ENCODE peak calls at places on chromosomes 4 and X, in six cellular contexts. One of them, this sample, is unnamed.

GRCh38 chr4:78612398-78613005 is 60.9 kb downstream of the ANXA3 start:
- DNase-seq in WTC11: no peak
- DNase-seq in AG09309: no peak
- DNase-seq in coronary artery: no peak
- DNase-seq in progenitor cell of endocrine pancreas: no peak
- DNase-seq in foreskin keratinocyte: no peak
- DNase-seq in this sample: no peak

GRCh38 chrX:150546711-150547153 is 21.7 kb upstream of the MTM1 start:
- DNase-seq in WTC11: no peak
- DNase-seq in AG09309: no peak
- DNase-seq in progenitor cell of endocrine pancreas: no peak
- DNase-seq in foreskin keratinocyte: no peak
- DNase-seq in coronary artery: no peak
- DNase-seq in this sample: no peak

GRCh38 chr4:168421671-168422070 is 58.6 kb downstream of the DDX60L start:
- DNase-seq in foreskin keratinocyte: peak
- DNase-seq in coronary artery: no peak
- DNase-seq in AG09309: no peak
- DNase-seq in progenitor cell of endocrine pancreas: no peak
- DNase-seq in WTC11: no peak
- DNase-seq in this sample: no peak

GRCh38 chr4:1416051-1416947 is 10.1 kb upstream of the NKX1-1 start:
- DNase-seq in coronary artery: peak
- DNase-seq in WTC11: no peak
- DNase-seq in progenitor cell of endocrine pancreas: no peak
- DNase-seq in foreskin keratinocyte: no peak
- DNase-seq in AG09309: no peak
- DNase-seq in this sample: peak

GRCh38 chr4:86918539-86919072 is 16.2 kb upstream of the AFF1 start:
- DNase-seq in WTC11: no peak
- DNase-seq in coronary artery: no peak
- DNase-seq in progenitor cell of endocrine pancreas: no peak
- DNase-seq in foreskin keratinocyte: peak
- DNase-seq in AG09309: no peak
- DNase-seq in this sample: no peak

GRCh38 chr4:70704333-70705145 is 16.2 kb downstream of the UTP3 start:
- DNase-seq in progenitor cell of endocrine pancreas: peak
- DNase-seq in foreskin keratinocyte: peak
- DNase-seq in WTC11: peak
- DNase-seq in coronary artery: peak
- DNase-seq in AG09309: no peak
- DNase-seq in this sample: peak

GRCh38 chrX:112746812-112747630 is 67.3 kb upstream of the LHFPL1 start:
- DNase-seq in WTC11: no peak
- DNase-seq in foreskin keratinocyte: no peak
- DNase-seq in coronary artery: no peak
- DNase-seq in progenitor cell of endocrine pancreas: no peak
- DNase-seq in AG09309: no peak
- DNase-seq in this sample: no peak

GRCh38 chr4:25578431-25578830 is 77.2 kb upstream of the SLC34A2 start:
- DNase-seq in AG09309: no peak
- DNase-seq in foreskin keratinocyte: no peak
- DNase-seq in progenitor cell of endocrine pancreas: no peak
- DNase-seq in coronary artery: no peak
- DNase-seq in WTC11: no peak
- DNase-seq in this sample: no peak

GRCh38 chrX:135463937-135464336 is 42.2 kb downstream of the SMIM10L2A start:
- DNase-seq in coronary artery: no peak
- DNase-seq in progenitor cell of endocrine pancreas: no peak
- DNase-seq in foreskin keratinocyte: no peak
- DNase-seq in WTC11: no peak
- DNase-seq in AG09309: no peak
- DNase-seq in this sample: no peak

GRCh38 chrX:129540725-129541184 is 696 bp downstream of the OCRL start:
- DNase-seq in AG09309: no peak
- DNase-seq in foreskin keratinocyte: no peak
- DNase-seq in coronary artery: peak
- DNase-seq in WTC11: peak
- DNase-seq in progenitor cell of endocrine pancreas: no peak
- DNase-seq in this sample: peak

GRCh38 chr4:2337896-2338295 is 76.0 kb upstream of the MXD4 start:
- DNase-seq in AG09309: no peak
- DNase-seq in WTC11: no peak
- DNase-seq in coronary artery: peak
- DNase-seq in progenitor cell of endocrine pancreas: peak
- DNase-seq in foreskin keratinocyte: no peak
- DNase-seq in this sample: no peak

GRCh38 chr4:98661356-98662054 is 3.1 kb upstream of the TSPAN5 start:
- DNase-seq in coronary artery: no peak
- DNase-seq in progenitor cell of endocrine pancreas: no peak
- DNase-seq in foreskin keratinocyte: peak
- DNase-seq in AG09309: no peak
- DNase-seq in WTC11: no peak
- DNase-seq in this sample: no peak

GRCh38 chr4:90456891-90457290 is 329.7 kb downstream of the CCSER1 start:
- DNase-seq in progenitor cell of endocrine pancreas: no peak
- DNase-seq in foreskin keratinocyte: no peak
- DNase-seq in AG09309: no peak
- DNase-seq in coronary artery: no peak
- DNase-seq in WTC11: no peak
- DNase-seq in this sample: no peak

GRCh38 chr4:40490481-40490880 is 139.2 kb downstream of the RBM47 start:
- DNase-seq in foreskin keratinocyte: no peak
- DNase-seq in coronary artery: no peak
- DNase-seq in progenitor cell of endocrine pancreas: no peak
- DNase-seq in WTC11: no peak
- DNase-seq in AG09309: no peak
- DNase-seq in this sample: no peak

GRCh38 chr4:137664416-137664815 is 132.1 kb upstream of the PCDH18 start:
- DNase-seq in progenitor cell of endocrine pancreas: no peak
- DNase-seq in WTC11: no peak
- DNase-seq in AG09309: no peak
- DNase-seq in foreskin keratinocyte: no peak
- DNase-seq in coronary artery: no peak
- DNase-seq in this sample: no peak

GRCh38 chr4:6371827-6372226 is 100.6 kb downstream of the PPP2R2C start:
- DNase-seq in progenitor cell of endocrine pancreas: no peak
- DNase-seq in coronary artery: no peak
- DNase-seq in foreskin keratinocyte: no peak
- DNase-seq in AG09309: no peak
- DNase-seq in WTC11: no peak
- DNase-seq in this sample: no peak

GRCh38 chr4:110998308-110998707 is 375.4 kb upstream of the PITX2 start:
- DNase-seq in AG09309: no peak
- DNase-seq in coronary artery: no peak
- DNase-seq in progenitor cell of endocrine pancreas: no peak
- DNase-seq in WTC11: no peak
- DNase-seq in foreskin keratinocyte: peak
- DNase-seq in this sample: no peak

GRCh38 chr4:130636486-130636885 is 1540.5 kb downstream of the C4orf33 start:
- DNase-seq in AG09309: no peak
- DNase-seq in coronary artery: no peak
- DNase-seq in progenitor cell of endocrine pancreas: no peak
- DNase-seq in WTC11: no peak
- DNase-seq in foreskin keratinocyte: no peak
- DNase-seq in this sample: no peak

GRCh38 chr4:124199755-124200154 is 512.8 kb downstream of the ANKRD50 start:
- DNase-seq in foreskin keratinocyte: peak
- DNase-seq in coronary artery: no peak
- DNase-seq in WTC11: no peak
- DNase-seq in progenitor cell of endocrine pancreas: no peak
- DNase-seq in AG09309: no peak
- DNase-seq in this sample: no peak

GRCh38 chr4:2788532-2789103 is 4.3 kb upstream of the SH3BP2 start:
- DNase-seq in WTC11: no peak
- DNase-seq in coronary artery: peak
- DNase-seq in foreskin keratinocyte: no peak
- DNase-seq in progenitor cell of endocrine pancreas: no peak
- DNase-seq in AG09309: no peak
- DNase-seq in this sample: no peak

DNA sequence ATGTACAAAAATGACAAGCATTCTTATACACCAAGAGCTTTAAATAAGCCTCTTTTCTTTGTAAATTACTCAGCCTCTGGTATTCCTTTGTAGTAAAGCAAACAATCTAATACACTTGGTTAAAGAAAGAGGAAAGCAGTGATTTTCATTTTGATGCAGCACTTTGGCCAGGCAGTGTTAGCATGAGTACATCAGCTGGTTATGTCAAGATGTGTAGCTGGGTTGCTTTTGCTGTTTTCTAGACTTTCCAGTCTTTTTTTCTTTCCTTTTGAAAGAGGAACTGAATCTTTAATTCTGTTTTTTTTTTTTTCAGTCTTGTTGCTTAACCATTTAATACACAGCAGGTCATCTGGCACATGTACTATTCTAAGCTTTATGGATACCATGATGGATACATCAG is 167.1 kb upstream of the AADAT start:
- DNase-seq in coronary artery: no peak
- DNase-seq in WTC11: no peak
- DNase-seq in AG09309: no peak
- DNase-seq in foreskin keratinocyte: no peak
- DNase-seq in progenitor cell of endocrine pancreas: no peak
- DNase-seq in this sample: no peak
- TF ChIP-seq CTCF in coronary artery: no peak
- TF ChIP-seq CTCF in WTC11: no peak
- TF ChIP-seq CTCF in AG09309: no peak
- TF ChIP-seq CTCF in foreskin keratinocyte: no peak
- TF ChIP-seq CTCF in progenitor cell of endocrine pancreas: no peak
- TF ChIP-seq CTCF in this sample: no peak

DNA sequence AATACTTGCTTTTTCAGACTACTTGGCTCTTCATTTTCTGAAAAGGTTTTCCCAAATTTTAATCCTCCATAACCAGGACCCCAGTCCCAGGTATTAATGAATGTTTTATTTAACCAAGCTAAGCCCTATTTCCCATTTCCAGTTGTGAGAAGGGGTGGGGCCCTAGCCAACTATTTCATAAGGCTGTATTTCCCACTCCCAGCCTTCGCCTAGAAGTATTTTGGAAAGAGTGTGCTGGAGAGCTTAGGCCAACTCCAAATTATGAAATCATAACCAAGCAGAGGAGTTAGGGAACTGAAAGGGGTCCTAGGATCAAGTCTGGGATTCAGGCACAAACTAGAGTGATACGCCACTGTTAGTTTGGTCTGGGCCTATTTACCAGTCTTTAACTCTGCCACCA is 148.4 kb upstream of the GPC4 start:
- DNase-seq in AG09309: no peak
- DNase-seq in progenitor cell of endocrine pancreas: no peak
- DNase-seq in foreskin keratinocyte: no peak
- DNase-seq in coronary artery: no peak
- DNase-seq in WTC11: no peak
- DNase-seq in this sample: no peak
- TF ChIP-seq CTCF in AG09309: no peak
- TF ChIP-seq CTCF in progenitor cell of endocrine pancreas: no peak
- TF ChIP-seq CTCF in foreskin keratinocyte: no peak
- TF ChIP-seq CTCF in coronary artery: no peak
- TF ChIP-seq CTCF in WTC11: no peak
- TF ChIP-seq CTCF in this sample: no peak

GRCh38 chrX:25083661-25084060 is 67.9 kb upstream of the ARX start:
- DNase-seq in AG09309: no peak
- DNase-seq in WTC11: no peak
- DNase-seq in foreskin keratinocyte: peak
- DNase-seq in progenitor cell of endocrine pancreas: no peak
- DNase-seq in coronary artery: no peak
- DNase-seq in this sample: no peak
- TF ChIP-seq CTCF in AG09309: no peak
- TF ChIP-seq CTCF in WTC11: no peak
- TF ChIP-seq CTCF in foreskin keratinocyte: no peak
- TF ChIP-seq CTCF in progenitor cell of endocrine pancreas: no peak
- TF ChIP-seq CTCF in coronary artery: no peak
- TF ChIP-seq CTCF in this sample: no peak

DNA sequence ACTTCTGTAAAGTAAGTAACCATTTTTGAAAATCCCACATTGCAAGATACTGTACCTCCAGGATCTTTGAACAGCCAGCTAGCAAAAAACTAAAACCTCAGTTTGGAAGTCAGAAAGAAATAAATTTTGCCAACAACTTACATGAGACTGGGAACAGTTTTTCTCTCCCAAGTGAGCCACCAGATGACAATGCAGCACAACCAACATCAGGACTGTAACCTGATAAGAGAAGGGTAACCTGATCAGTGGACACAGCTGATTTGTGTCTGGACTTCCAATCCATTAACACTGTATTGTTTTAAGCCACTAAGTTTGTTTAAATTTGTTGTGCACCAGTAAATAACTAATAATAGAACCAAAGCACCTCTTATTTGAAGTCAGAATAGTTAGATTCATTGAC is 923.3 kb downstream of the FAT4 start:
- DNase-seq in AG09309: no peak
- DNase-seq in foreskin keratinocyte: no peak
- DNase-seq in progenitor cell of endocrine pancreas: no peak
- DNase-seq in WTC11: no peak
- DNase-seq in coronary artery: no peak
- DNase-seq in this sample: no peak
- TF ChIP-seq CTCF in AG09309: no peak
- TF ChIP-seq CTCF in foreskin keratinocyte: no peak
- TF ChIP-seq CTCF in progenitor cell of endocrine pancreas: no peak
- TF ChIP-seq CTCF in WTC11: no peak
- TF ChIP-seq CTCF in coronary artery: no peak
- TF ChIP-seq CTCF in this sample: no peak

GRCh38 chr4:22869235-22869634 is 176.5 kb downstream of the GBA3 start:
- DNase-seq in coronary artery: no peak
- DNase-seq in foreskin keratinocyte: no peak
- DNase-seq in progenitor cell of endocrine pancreas: no peak
- DNase-seq in WTC11: peak
- DNase-seq in AG09309: no peak
- DNase-seq in this sample: no peak
- TF ChIP-seq CTCF in coronary artery: no peak
- TF ChIP-seq CTCF in foreskin keratinocyte: no peak
- TF ChIP-seq CTCF in progenitor cell of endocrine pancreas: no peak
- TF ChIP-seq CTCF in WTC11: no peak
- TF ChIP-seq CTCF in AG09309: no peak
- TF ChIP-seq CTCF in this sample: peak

GRCh38 chrX:47497274-47497673 is 14.3 kb upstream of the ZNF41 start:
- DNase-seq in AG09309: no peak
- DNase-seq in WTC11: no peak
- DNase-seq in foreskin keratinocyte: no peak
- DNase-seq in coronary artery: no peak
- DNase-seq in progenitor cell of endocrine pancreas: no peak
- DNase-seq in this sample: no peak
- TF ChIP-seq CTCF in AG09309: peak
- TF ChIP-seq CTCF in WTC11: no peak
- TF ChIP-seq CTCF in foreskin keratinocyte: peak
- TF ChIP-seq CTCF in coronary artery: no peak
- TF ChIP-seq CTCF in progenitor cell of endocrine pancreas: peak
- TF ChIP-seq CTCF in this sample: peak

DNA sequence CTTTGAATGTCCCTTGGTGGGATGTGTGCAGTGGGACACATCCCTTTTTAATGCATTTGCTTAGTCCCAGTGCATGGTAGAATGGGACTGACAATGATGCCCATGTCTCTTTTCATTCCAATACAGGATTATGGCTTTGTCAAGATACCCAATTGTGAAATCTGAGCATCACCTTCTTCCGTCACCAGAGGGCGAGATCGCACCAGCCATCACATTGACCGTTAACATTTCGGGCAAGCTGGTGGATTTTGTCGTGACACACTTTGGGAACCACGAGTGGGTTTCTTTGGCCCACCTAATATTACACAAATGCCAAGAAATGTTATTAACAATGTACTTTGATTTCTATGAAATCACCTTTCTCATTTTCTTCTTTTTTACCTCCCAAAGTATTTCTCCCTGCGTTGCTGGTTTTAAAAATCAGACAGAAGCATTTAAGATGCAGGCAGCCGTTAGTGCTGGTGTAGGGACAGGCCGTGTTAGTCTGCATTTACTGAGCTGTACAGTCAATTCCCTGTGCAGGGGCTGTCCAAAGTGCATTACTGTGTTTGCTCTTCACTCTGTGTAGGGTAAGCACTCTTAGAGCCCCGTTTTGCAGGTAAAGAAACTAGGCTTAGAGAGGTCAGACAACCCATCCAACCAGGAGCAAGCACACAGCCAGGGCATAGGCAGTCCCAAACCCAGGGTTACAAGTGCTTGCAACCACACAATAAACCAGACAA is 46.5 kb downstream of the CWH43 start:
- DNase-seq in AG09309: no peak
- DNase-seq in progenitor cell of endocrine pancreas: no peak
- DNase-seq in foreskin keratinocyte: peak
- DNase-seq in WTC11: no peak
- DNase-seq in coronary artery: no peak
- DNase-seq in this sample: peak
- TF ChIP-seq CTCF in AG09309: peak
- TF ChIP-seq CTCF in progenitor cell of endocrine pancreas: no peak
- TF ChIP-seq CTCF in foreskin keratinocyte: peak
- TF ChIP-seq CTCF in WTC11: peak
- TF ChIP-seq CTCF in coronary artery: no peak
- TF ChIP-seq CTCF in this sample: peak